ENCODE peak calls at places on chromosomes 1 and 21, in eight cellular contexts. V is HepG2, C is body of pancreas, O is breast epithelium, D is cardiac muscle cell, Z is BE2C, F is WERI-Rb-1, X is endodermal cell. K is an unnamed sample.
A peak's percentile ranks its signal among the peaks of the same experiment; 100 is the strongest.

GRCh38 chr1:47555307-47555706 is 117.5 kb downstream of the FOXD2 start:
- DNase-seq in F (no peak), D (no peak), Z (no peak), V (no peak), O (no peak), X (peak; percentile 52), C (no peak), K (no peak)

GRCh38 chr1:183185941-183186490 is at the start of gene LAMC2:
- DNase-seq in O (peak; percentile 84), C (peak; percentile 54), Z (peak; percentile 44), V (no peak), F (no peak), D (peak; percentile 62), X (peak; percentile 94), K (peak; percentile 87)

GRCh38 chr1:234553241-234554156 is 56.5 kb downstream of the IRF2BP2 start:
- DNase-seq in X (peak; percentile 39), F (no peak), O (peak; percentile 18), Z (peak; percentile 82), V (no peak), D (no peak), C (no peak), K (no peak)

GRCh38 chr1:60886793-60887331 is 195.5 kb upstream of the NFIA start:
- DNase-seq in O (no peak), V (no peak), C (no peak), D (peak; percentile 34), Z (peak; percentile 87), F (no peak), X (peak; percentile 90), K (peak; percentile 37)

GRCh38 chr1:225253784-225254183 is 174.1 kb downstream of the LBR start:
- DNase-seq in O (no peak), Z (no peak), D (no peak), V (no peak), F (no peak), C (no peak), X (no peak), K (no peak)

GRCh38 chr1:27141266-27142003 is 13.5 kb downstream of the SLC9A1 start:
- DNase-seq in F (no peak), O (peak; percentile 92), X (peak; percentile 63), Z (no peak), D (no peak), V (no peak), C (peak; percentile 49), K (peak; percentile 71)

GRCh38 chr1:234957330-234958065 is 171.1 kb downstream of the TOMM20 start:
- DNase-seq in D (no peak), X (peak; percentile 79), F (peak; percentile 16), O (no peak), Z (no peak), V (peak; percentile 99), C (peak; percentile 81), K (peak; percentile 71)

GRCh38 chr1:27011058-27011764 is 1.4 kb downstream of the TENT5B start:
- DNase-seq in C (no peak), O (peak; percentile 93), Z (no peak), X (peak; percentile 98), V (no peak), F (peak; percentile 91), D (peak; percentile 48), K (peak; percentile 95)

GRCh38 chr1:212920895-212921294 is 29.4 kb upstream of the VASH2 start:
- DNase-seq in D (no peak), C (no peak), Z (no peak), O (no peak), V (no peak), X (peak; percentile 72), F (peak; percentile 39), K (peak; percentile 59)

GRCh38 chr21:29217818-29218252 is 80.9 kb upstream of the BACH1 start:
- DNase-seq in F (no peak), D (no peak), O (no peak), V (peak; percentile 17), Z (no peak), X (no peak), C (no peak), K (no peak)

DNA sequence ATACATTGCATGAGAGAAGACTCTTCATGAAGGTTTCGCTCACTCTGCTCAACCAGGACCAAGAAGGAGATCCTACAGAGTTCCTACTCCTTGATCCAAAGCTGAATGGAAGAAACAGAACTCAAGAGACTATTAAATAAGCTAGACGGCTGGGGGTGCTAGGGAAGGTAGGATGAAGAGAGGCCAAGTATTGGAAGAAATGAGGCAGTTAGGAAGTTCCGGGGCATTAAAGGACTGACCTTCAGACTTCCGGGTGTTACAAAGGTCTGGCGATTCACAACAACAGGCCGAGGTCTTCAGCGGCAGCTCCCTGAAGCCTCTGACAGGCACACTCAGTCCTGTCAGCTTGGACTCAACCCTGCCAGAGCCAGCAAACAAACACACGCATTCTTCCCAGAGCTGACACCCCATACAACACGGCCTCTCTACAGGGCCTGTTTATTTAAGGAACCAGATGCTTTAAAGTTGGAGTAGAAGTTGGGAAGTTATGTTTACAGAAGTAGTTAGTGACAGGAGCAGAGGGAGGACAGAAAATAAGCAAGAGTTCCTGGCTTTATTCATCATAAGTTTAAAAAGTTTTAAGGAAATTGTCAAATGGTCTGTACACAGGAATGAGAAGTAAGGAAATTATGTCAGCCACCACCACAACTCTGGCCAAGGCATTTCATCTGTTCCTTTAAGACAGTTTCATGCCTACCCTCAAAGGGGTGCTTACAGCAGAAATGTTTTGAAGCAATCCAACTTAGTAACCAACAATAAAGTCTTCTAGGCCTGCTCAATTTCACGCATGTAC is 4.7 kb downstream of the SORT1 start:
- DNase-seq in D (peak; percentile 86), F (no peak), Z (peak; percentile 16), O (no peak), X (peak; percentile 54), C (peak; percentile 50), V (peak; percentile 98), K (no peak)
- H3K4me3 ChIP-seq in D (no peak overlapping the region), F (no peak overlapping the region), Z (no peak overlapping the region), O (peak overlapping the region; percentile 33), X (no peak overlapping the region), C (no peak overlapping the region), V (peak overlapping the region; percentile 62), K (no peak overlapping the region)

GRCh38 chr1:21904475-21904724 is 32.7 kb downstream of the HSPG2 start:
- DNase-seq in X (no peak), D (no peak), V (no peak), O (no peak), Z (no peak), F (no peak), C (no peak), K (peak; percentile 53)

GRCh38 chr1:21906173-21907078 is 30.7 kb downstream of the HSPG2 start:
- DNase-seq in X (no peak), F (no peak), D (no peak), V (no peak), O (peak; percentile 64), Z (peak; percentile 31), C (peak; percentile 43), K (peak; percentile 64)

GRCh38 chr1:21903638-21904474 is 33.3 kb downstream of the HSPG2 start:
- DNase-seq in F (no peak), X (no peak), D (no peak), Z (no peak), C (no peak), O (no peak), V (no peak), K (peak; percentile 61)

GRCh38 chr1:21907079-21907418 is 30.1 kb downstream of the HSPG2 start:
- DNase-seq in F (no peak), V (no peak), O (no peak), Z (no peak), C (no peak), D (no peak), X (no peak), K (no peak)

DNA sequence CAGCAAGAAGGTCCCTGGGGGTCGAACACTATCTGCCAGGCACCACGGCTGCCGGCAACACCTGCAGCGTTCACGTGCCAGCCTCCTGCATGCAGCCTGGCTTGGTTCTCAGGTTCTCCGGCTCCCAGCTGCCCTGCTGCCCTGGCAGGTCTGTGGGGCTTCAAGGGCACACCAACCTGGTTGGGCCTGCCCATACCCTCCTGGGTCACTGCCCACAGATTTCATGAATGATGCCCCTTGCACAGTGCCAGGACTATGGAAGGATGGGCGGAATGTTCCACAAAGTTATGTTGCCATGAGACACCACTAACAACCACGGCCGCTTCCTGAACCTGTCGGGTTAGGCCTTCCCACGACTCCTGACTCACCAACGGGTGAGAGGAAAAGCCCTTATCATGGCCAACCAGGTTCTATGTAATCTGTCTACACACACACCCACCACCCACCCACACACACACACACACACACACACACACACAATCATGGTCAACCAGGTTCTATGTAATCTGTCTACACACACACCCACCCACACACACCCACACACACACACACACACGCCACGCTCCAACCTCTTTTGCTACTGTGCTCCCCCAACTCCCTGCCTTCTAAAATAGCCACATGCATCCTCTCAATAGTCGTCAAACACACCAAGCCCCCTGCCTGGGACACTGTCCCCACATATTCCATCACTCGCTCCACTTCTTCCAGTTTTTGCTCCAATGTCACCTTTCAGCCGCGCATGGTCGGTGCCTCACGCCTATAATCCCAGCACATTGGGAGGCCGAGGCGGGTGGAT is 32.2 kb downstream of the HSPG2 start:
- DNase-seq in F (no peak), Z (no peak), C (peak; percentile 87), V (no peak), D (no peak), O (peak; percentile 93), X (no peak), K (no peak)
- H3K36me3 ChIP-seq in F (no peaks in the 10 kb centered on the region), Z (no peaks in the 10 kb centered on the region), C (no peaks in the 10 kb centered on the region), V (no peaks in the 10 kb centered on the region), D (no peaks in the 10 kb centered on the region), O (no peaks in the 10 kb centered on the region), X (peaks cover 30% of the 10 kb centered on the region), K (no peaks in the 10 kb centered on the region)

GRCh38 chr1:108668777-108669176 is 7.9 kb upstream of the HENMT1 start:
- DNase-seq in D (no peak), V (no peak), O (no peak), X (no peak), F (no peak), C (no peak), Z (no peak), K (no peak)

GRCh38 chr1:108669679-108670078 is 8.8 kb upstream of the HENMT1 start:
- DNase-seq in O (no peak), F (no peak), V (no peak), C (no peak), Z (no peak), X (no peak), D (no peak), K (no peak)

GRCh38 chr1:108670131-108670773 is 9.4 kb upstream of the HENMT1 start:
- DNase-seq in C (no peak), X (no peak), Z (no peak), F (no peak), V (no peak), O (no peak), D (no peak), K (no peak)

GRCh38 chr1:108671142-108671541 is 10.2 kb upstream of the HENMT1 start:
- DNase-seq in F (no peak), X (no peak), C (no peak), O (no peak), D (no peak), Z (no peak), V (no peak), K (no peak)
- H3K27me3 ChIP-seq in F (no peaks in the 10 kb centered on the region), X (no peaks in the 10 kb centered on the region), C (no peaks in the 10 kb centered on the region), O (no peaks in the 10 kb centered on the region), D (no peaks in the 10 kb centered on the region), Z (no peaks in the 10 kb centered on the region), V (no peaks in the 10 kb centered on the region), K (no peaks in the 10 kb centered on the region)

DNA sequence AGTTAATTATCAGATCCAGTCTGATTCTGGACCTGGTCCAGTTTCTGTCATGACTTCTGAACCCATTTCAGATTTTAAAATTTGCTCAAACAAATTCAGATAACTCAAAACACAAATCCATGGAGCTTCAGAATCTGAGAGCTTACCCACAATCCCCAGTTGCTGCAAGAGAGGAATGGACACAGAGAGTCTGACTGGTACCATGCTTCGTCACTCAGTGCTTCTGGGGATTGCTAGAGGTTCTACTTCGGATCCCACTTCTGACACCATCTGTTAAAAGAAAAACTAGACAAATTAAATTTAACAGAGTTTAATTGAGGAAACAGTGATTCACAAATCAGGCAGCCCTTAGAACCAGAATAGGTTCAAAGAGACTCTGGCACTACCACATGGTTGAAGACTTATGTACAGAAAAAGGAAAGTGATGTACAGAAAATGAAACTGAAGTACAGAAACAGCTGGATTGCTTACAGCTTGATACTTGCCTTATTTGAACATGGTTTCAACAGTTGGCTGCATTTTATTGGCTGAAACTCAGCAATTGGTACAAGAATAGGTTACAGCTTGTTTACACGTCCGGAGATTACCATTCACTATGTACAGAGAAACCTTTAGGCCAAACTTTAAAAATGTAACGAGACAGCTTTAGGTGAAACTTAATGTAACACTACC is 60.7 kb upstream of the TEKT2 start:
- DNase-seq in X (no peak), F (no peak), O (no peak), Z (no peak), D (no peak), C (no peak), V (no peak), K (no peak)
- H3K4me3 ChIP-seq in X (no peak overlapping the region), F (no peak overlapping the region), O (no peak overlapping the region), Z (no peak overlapping the region), D (no peak overlapping the region), C (no peak overlapping the region), V (no peak overlapping the region), K (no peak overlapping the region)

K was measured in H7.